ENCODE peak calls at places on chromosomes 16 and 17, in nine cellular contexts. B is HCT116, O is endothelial cell, J is prostate gland, S is BE2C, E is left lung, D is NB4, I is body of pancreas, X is PC-9. R is an unnamed sample.

GRCh38 chr17:66487121-66487520 is 184.7 kb downstream of the PRKCA start:
- DNase-seq in B (no peak), O (no peak), J (no peak), S (no peak), E (no peak), D (no peak), I (no peak), X (no peak), R (no peak)

GRCh38 chr16:72590179-72590937 is 418.4 kb upstream of the PMFBP1 start:
- DNase-seq in B (no peak), O (no peak), J (no peak), S (peak), E (no peak), D (no peak), I (no peak), X (no peak), R (no peak)

GRCh38 chr16:89325861-89326471 is 108.5 kb downstream of the ZNF778 start:
- DNase-seq in B (no peak), O (no peak), J (no peak), S (no peak), E (peak), D (peak), I (peak), X (peak), R (no peak)

GRCh38 chr17:29124135-29124930 is 55.9 kb downstream of the MYO18A start:
- DNase-seq in B (no peak), O (peak), J (no peak), S (peak), E (no peak), D (peak), I (peak), X (peak), R (peak)

GRCh38 chr17:7204828-7205461 is 14.7 kb downstream of the DLG4 start:
- DNase-seq in B (peak), O (peak), J (no peak), S (peak), E (peak), D (peak), I (peak), X (no peak), R (peak)

GRCh38 chr16:10093564-10093963 is 88.7 kb downstream of the GRIN2A start:
- DNase-seq in B (no peak), O (no peak), J (no peak), S (no peak), E (no peak), D (peak), I (no peak), X (no peak), R (no peak)

GRCh38 chr16:2295056-2295798 is 27.3 kb upstream of the RNPS1 start:
- DNase-seq in B (no peak), O (no peak), J (no peak), S (no peak), E (no peak), D (peak), I (no peak), X (no peak), R (peak)

GRCh38 chr16:51465026-51465425 is 314.0 kb upstream of the SALL1 start:
- DNase-seq in B (no peak), O (no peak), J (no peak), S (no peak), E (no peak), D (no peak), I (no peak), X (no peak), R (no peak)

GRCh38 chr16:4614571-4615388 is at the start of gene UBALD1:
- DNase-seq in B (peak), O (peak), J (peak), S (peak), E (peak), D (peak), I (peak), X (peak), R (peak)

GRCh38 chr16:62907562-62907961 is 871.3 kb upstream of the CDH8 start:
- DNase-seq in B (no peak), O (no peak), J (no peak), S (no peak), E (no peak), D (no peak), I (no peak), X (no peak), R (no peak)

GRCh38 chr16:69143116-69143515 is 10.7 kb downstream of the UTP4 start:
- DNase-seq in B (no peak), O (peak), J (no peak), S (peak), E (no peak), D (peak), I (no peak), X (no peak), R (peak)
- TF ChIP-seq CTCF in B (peak), O (no peak), J (no peak), S (peak), E (no peak), D (no peak), I (no peak), X (no peak), R (peak)

DNA sequence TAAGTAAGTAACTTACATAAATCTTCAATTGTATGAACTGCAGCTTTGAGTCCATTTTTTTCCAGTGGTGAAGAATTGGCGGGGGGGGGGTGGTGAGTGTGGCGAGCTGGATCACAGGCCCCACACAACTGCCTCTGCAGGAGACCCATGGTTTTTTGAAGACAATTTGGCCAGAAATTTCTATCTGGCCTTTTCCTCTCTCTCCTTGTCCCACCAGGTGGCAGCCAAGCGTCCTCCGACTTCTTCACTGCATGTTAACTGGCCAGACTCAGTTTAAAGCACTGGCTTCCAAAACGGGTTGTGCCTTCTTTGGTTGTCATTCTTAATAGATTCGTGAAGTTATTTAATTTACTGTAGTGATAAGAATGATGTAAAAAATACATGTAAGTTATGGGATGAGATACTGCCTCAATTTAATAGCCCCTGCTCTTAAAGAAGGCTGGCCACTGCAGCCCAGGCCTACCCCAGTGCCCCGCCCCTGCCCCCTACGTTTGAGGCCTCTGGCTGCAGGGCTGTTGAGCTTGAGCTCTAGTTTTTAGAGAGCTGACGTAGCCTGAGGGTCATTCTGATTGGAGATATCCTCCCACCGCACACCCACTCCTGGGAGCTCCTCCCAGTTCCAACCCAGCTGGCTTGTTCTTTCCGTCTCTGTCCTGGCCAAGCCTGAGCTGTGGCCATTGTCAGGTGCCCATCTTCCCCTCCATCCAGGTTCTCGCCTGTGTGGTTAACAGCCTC is 36.4 kb downstream of the AKAP1 start:
- DNase-seq in B (no peak), O (peak), J (no peak), S (peak), E (no peak), D (peak), I (peak), X (no peak), R (peak)
- TF ChIP-seq CTCF in B (peak), O (peak), J (peak), S (peak), E (no peak), D (peak), I (peak), X (peak), R (peak)

GRCh38 chr17:42494673-42495072 is 36.0 kb downstream of the ATP6V0A1 start:
- DNase-seq in B (no peak), O (no peak), J (no peak), S (no peak), E (no peak), D (no peak), I (no peak), X (no peak), R (no peak)
- TF ChIP-seq CTCF in B (no peak), O (no peak), J (no peak), S (no peak), E (no peak), D (no peak), I (no peak), X (no peak), R (no peak)

GRCh38 chr17:44084921-44085320 is 14.4 kb downstream of the G6PC3 start:
- DNase-seq in B (no peak), O (no peak), J (no peak), S (no peak), E (no peak), D (no peak), I (no peak), X (no peak), R (no peak)

GRCh38 chr17:44081681-44082080 is 11.1 kb downstream of the G6PC3 start:
- DNase-seq in B (no peak), O (no peak), J (no peak), S (no peak), E (no peak), D (no peak), I (no peak), X (no peak), R (no peak)

GRCh38 chr17:44083250-44083849 is 12.8 kb downstream of the G6PC3 start:
- DNase-seq in B (peak), O (peak), J (no peak), S (peak), E (no peak), D (no peak), I (no peak), X (peak), R (peak)

GRCh38 chr17:44082206-44082605 is 11.7 kb downstream of the G6PC3 start:
- DNase-seq in B (no peak), O (no peak), J (no peak), S (no peak), E (no peak), D (no peak), I (no peak), X (no peak), R (no peak)

GRCh38 chr17:44084131-44084538 is 13.6 kb downstream of the G6PC3 start:
- DNase-seq in B (no peak), O (peak), J (no peak), S (peak), E (no peak), D (peak), I (no peak), X (no peak), R (peak)
- TF ChIP-seq CTCF in B (peak), O (peak), J (peak), S (peak), E (no peak), D (peak), I (peak), X (peak), R (peak)

GRCh38 chr16:77220427-77220826 is 21.2 kb downstream of the SYCE1L start:
- DNase-seq in B (no peak), O (no peak), J (no peak), S (no peak), E (no peak), D (no peak), I (no peak), X (no peak), R (no peak)

GRCh38 chr16:77219437-77219836 is 20.2 kb downstream of the SYCE1L start:
- DNase-seq in B (no peak), O (no peak), J (no peak), S (no peak), E (no peak), D (no peak), I (no peak), X (peak), R (no peak)

GRCh38 chr16:77225182-77225581 is 26.0 kb downstream of the SYCE1L start:
- DNase-seq in B (no peak), O (no peak), J (no peak), S (no peak), E (no peak), D (no peak), I (no peak), X (no peak), R (no peak)

GRCh38 chr16:77221482-77221881 is 22.3 kb downstream of the SYCE1L start:
- DNase-seq in B (no peak), O (no peak), J (no peak), S (no peak), E (no peak), D (no peak), I (no peak), X (no peak), R (no peak)

DNA sequence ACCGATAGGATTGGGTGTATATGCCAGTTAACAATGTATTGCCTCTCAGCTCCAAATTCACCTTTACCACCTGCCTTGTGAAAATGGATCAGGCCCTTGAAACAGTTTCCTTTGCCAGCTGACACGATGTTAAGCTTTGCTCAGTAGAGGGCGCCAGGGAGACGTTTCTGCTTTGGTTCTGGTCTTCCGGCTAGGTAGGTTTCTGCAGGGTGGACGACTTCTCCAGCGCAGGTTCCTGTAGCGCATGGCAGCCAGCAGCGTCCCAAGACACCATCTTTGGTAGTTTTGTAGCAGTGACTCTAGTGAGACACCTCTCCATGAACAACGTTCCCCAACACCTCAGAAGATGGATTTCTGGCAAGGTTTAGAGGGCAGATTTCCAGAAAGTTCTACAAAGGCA is 24.0 kb downstream of the SYCE1L start:
- DNase-seq in B (no peak), O (peak), J (no peak), S (peak), E (no peak), D (peak), I (no peak), X (no peak), R (peak)
- TF ChIP-seq CTCF in B (peak), O (peak), J (no peak), S (peak), E (no peak), D (peak), I (no peak), X (peak), R (peak)

DNA sequence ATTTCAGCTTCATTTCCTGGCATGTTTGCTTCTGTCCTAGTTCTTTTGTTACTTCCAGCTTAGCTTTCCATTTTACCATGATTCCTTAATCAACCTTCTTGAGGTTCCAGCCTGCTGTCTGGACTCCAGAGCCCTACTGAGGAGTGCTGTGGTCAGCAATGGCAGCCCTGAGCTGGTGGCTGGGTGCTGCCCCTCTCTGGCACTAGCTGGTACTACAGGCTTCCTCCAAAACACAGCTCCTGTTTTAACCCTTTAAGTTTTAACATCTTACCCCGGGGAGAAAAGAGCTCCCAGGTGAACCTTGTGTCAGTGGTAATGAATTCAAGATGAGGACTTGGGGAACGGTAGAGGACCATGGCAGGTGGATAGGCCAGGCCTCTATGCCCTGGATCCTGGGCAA is 395.5 kb downstream of the TMEM114 start:
- DNase-seq in B (no peak), O (peak), J (no peak), S (peak), E (no peak), D (peak), I (no peak), X (no peak), R (no peak)
- TF ChIP-seq CTCF in B (peak), O (peak), J (no peak), S (peak), E (no peak), D (peak), I (no peak), X (peak), R (peak)

GRCh38 chr16:67302076-67302475 is 22.7 kb downstream of the PLEKHG4 start:
- DNase-seq in B (no peak), O (no peak), J (no peak), S (no peak), E (no peak), D (no peak), I (no peak), X (no peak), R (no peak)

GRCh38 chr16:67302882-67303434 is 23.6 kb downstream of the KCTD19 start:
- DNase-seq in B (no peak), O (no peak), J (no peak), S (no peak), E (no peak), D (no peak), I (no peak), X (no peak), R (no peak)

GRCh38 chr16:67301080-67301757 is 21.9 kb downstream of the PLEKHG4 start:
- DNase-seq in B (no peak), O (no peak), J (peak), S (no peak), E (no peak), D (no peak), I (no peak), X (no peak), R (no peak)

GRCh38 chr16:67304006-67304405 is 22.5 kb downstream of the KCTD19 start:
- DNase-seq in B (no peak), O (no peak), J (no peak), S (no peak), E (no peak), D (no peak), I (no peak), X (no peak), R (no peak)

GRCh38 chr16:67305216-67306071 is 21.1 kb downstream of the KCTD19 start:
- DNase-seq in B (no peak), O (no peak), J (no peak), S (no peak), E (no peak), D (no peak), I (no peak), X (no peak), R (no peak)
- TF ChIP-seq CTCF in B (no peak), O (no peak), J (no peak), S (peak), E (no peak), D (no peak), I (no peak), X (no peak), R (no peak)

R was measured in Caco-2.